ENCODE peak calls at places on chromosomes 5 and 9, in eight cellular contexts. One of them, this sample, is unnamed.

GRCh38 chr5:141234109-141234508 is 11.0 kb downstream of the PCDHB14 start:
- DNase-seq in fibroblast of lung: peak
- DNase-seq in lung: no peak
- DNase-seq in GM12878: no peak
- DNase-seq in CD4-positive, CD25-positive, alpha-beta regulatory T cell: no peak
- DNase-seq in effector memory CD4-positive, alpha-beta T cell: no peak
- DNase-seq in aorta: no peak
- DNase-seq in substantia nigra: no peak
- DNase-seq in this sample: no peak

GRCh38 chr9:26955222-26955903 is 849 bp upstream of the IFT74 start:
- DNase-seq in fibroblast of lung: peak
- DNase-seq in lung: no peak
- DNase-seq in GM12878: no peak
- DNase-seq in CD4-positive, CD25-positive, alpha-beta regulatory T cell: no peak
- DNase-seq in effector memory CD4-positive, alpha-beta T cell: no peak
- DNase-seq in aorta: no peak
- DNase-seq in substantia nigra: peak
- DNase-seq in this sample: no peak

GRCh38 chr5:120252839-120253238 is 211.3 kb upstream of the PRR16 start:
- DNase-seq in fibroblast of lung: peak
- DNase-seq in lung: no peak
- DNase-seq in GM12878: no peak
- DNase-seq in CD4-positive, CD25-positive, alpha-beta regulatory T cell: no peak
- DNase-seq in effector memory CD4-positive, alpha-beta T cell: no peak
- DNase-seq in aorta: no peak
- DNase-seq in substantia nigra: no peak
- DNase-seq in this sample: no peak

GRCh38 chr5:40570408-40571129 is 109.1 kb upstream of the PTGER4 start:
- DNase-seq in fibroblast of lung: peak
- DNase-seq in lung: no peak
- DNase-seq in GM12878: peak
- DNase-seq in CD4-positive, CD25-positive, alpha-beta regulatory T cell: no peak
- DNase-seq in effector memory CD4-positive, alpha-beta T cell: no peak
- DNase-seq in aorta: no peak
- DNase-seq in substantia nigra: no peak
- DNase-seq in this sample: no peak

GRCh38 chr9:128250839-128251558 is 24.8 kb downstream of the GOLGA2 start:
- DNase-seq in fibroblast of lung: no peak
- DNase-seq in lung: no peak
- DNase-seq in GM12878: no peak
- DNase-seq in CD4-positive, CD25-positive, alpha-beta regulatory T cell: no peak
- DNase-seq in effector memory CD4-positive, alpha-beta T cell: no peak
- DNase-seq in aorta: no peak
- DNase-seq in substantia nigra: no peak
- DNase-seq in this sample: no peak

GRCh38 chr9:94084314-94084713 is at the start of gene PTPDC1:
- DNase-seq in fibroblast of lung: peak
- DNase-seq in lung: no peak
- DNase-seq in GM12878: no peak
- DNase-seq in CD4-positive, CD25-positive, alpha-beta regulatory T cell: no peak
- DNase-seq in effector memory CD4-positive, alpha-beta T cell: no peak
- DNase-seq in aorta: no peak
- DNase-seq in substantia nigra: peak
- DNase-seq in this sample: no peak

GRCh38 chr5:139393497-139394122 is 1.3 kb downstream of the PROB1 start:
- DNase-seq in fibroblast of lung: no peak
- DNase-seq in lung: no peak
- DNase-seq in GM12878: no peak
- DNase-seq in CD4-positive, CD25-positive, alpha-beta regulatory T cell: no peak
- DNase-seq in effector memory CD4-positive, alpha-beta T cell: no peak
- DNase-seq in aorta: peak
- DNase-seq in substantia nigra: no peak
- DNase-seq in this sample: no peak

GRCh38 chr5:93078082-93079038 is 502.7 kb downstream of the NR2F1-AS1 start:
- DNase-seq in fibroblast of lung: peak
- DNase-seq in lung: peak
- DNase-seq in GM12878: peak
- DNase-seq in CD4-positive, CD25-positive, alpha-beta regulatory T cell: no peak
- DNase-seq in effector memory CD4-positive, alpha-beta T cell: no peak
- DNase-seq in aorta: peak
- DNase-seq in substantia nigra: peak
- DNase-seq in this sample: peak

GRCh38 chr5:42993516-42994284 is 46.4 kb downstream of the ANXA2R start:
- DNase-seq in fibroblast of lung: peak
- DNase-seq in lung: no peak
- DNase-seq in GM12878: no peak
- DNase-seq in CD4-positive, CD25-positive, alpha-beta regulatory T cell: peak
- DNase-seq in effector memory CD4-positive, alpha-beta T cell: peak
- DNase-seq in aorta: peak
- DNase-seq in substantia nigra: no peak
- DNase-seq in this sample: no peak

GRCh38 chr9:96242829-96243228 is 59.1 kb downstream of the HSD17B3 start:
- DNase-seq in fibroblast of lung: no peak
- DNase-seq in lung: no peak
- DNase-seq in GM12878: no peak
- DNase-seq in CD4-positive, CD25-positive, alpha-beta regulatory T cell: no peak
- DNase-seq in effector memory CD4-positive, alpha-beta T cell: no peak
- DNase-seq in aorta: no peak
- DNase-seq in substantia nigra: no peak
- DNase-seq in this sample: no peak

GRCh38 chr9:93060746-93061259 is 2.3 kb downstream of the SUSD3 start:
- DNase-seq in fibroblast of lung: peak
- DNase-seq in lung: no peak
- DNase-seq in GM12878: peak
- DNase-seq in CD4-positive, CD25-positive, alpha-beta regulatory T cell: no peak
- DNase-seq in effector memory CD4-positive, alpha-beta T cell: no peak
- DNase-seq in aorta: no peak
- DNase-seq in substantia nigra: no peak
- DNase-seq in this sample: no peak

GRCh38 chr5:159838551-159839222 is 77.6 kb upstream of the ADRA1B start:
- DNase-seq in fibroblast of lung: peak
- DNase-seq in lung: no peak
- DNase-seq in GM12878: no peak
- DNase-seq in CD4-positive, CD25-positive, alpha-beta regulatory T cell: no peak
- DNase-seq in effector memory CD4-positive, alpha-beta T cell: no peak
- DNase-seq in aorta: no peak
- DNase-seq in substantia nigra: no peak
- DNase-seq in this sample: peak

GRCh38 chr9:116102596-116102995 is 51.0 kb upstream of the PAPPA start:
- DNase-seq in fibroblast of lung: no peak
- DNase-seq in lung: no peak
- DNase-seq in GM12878: no peak
- DNase-seq in CD4-positive, CD25-positive, alpha-beta regulatory T cell: no peak
- DNase-seq in effector memory CD4-positive, alpha-beta T cell: no peak
- DNase-seq in aorta: no peak
- DNase-seq in substantia nigra: no peak
- DNase-seq in this sample: no peak

GRCh38 chr5:64165500-64166200 is at the start of gene RNF180:
- DNase-seq in fibroblast of lung: peak
- DNase-seq in lung: peak
- DNase-seq in GM12878: no peak
- DNase-seq in CD4-positive, CD25-positive, alpha-beta regulatory T cell: no peak
- DNase-seq in effector memory CD4-positive, alpha-beta T cell: no peak
- DNase-seq in aorta: peak
- DNase-seq in substantia nigra: peak
- DNase-seq in this sample: no peak

GRCh38 chr9:131720330-131720729 is 19.5 kb downstream of the RAPGEF1 start:
- DNase-seq in fibroblast of lung: no peak
- DNase-seq in lung: no peak
- DNase-seq in GM12878: no peak
- DNase-seq in CD4-positive, CD25-positive, alpha-beta regulatory T cell: peak
- DNase-seq in effector memory CD4-positive, alpha-beta T cell: no peak
- DNase-seq in aorta: no peak
- DNase-seq in substantia nigra: no peak
- DNase-seq in this sample: no peak

GRCh38 chr9:85202596-85202995 is 533.1 kb downstream of the NTRK2 start:
- DNase-seq in fibroblast of lung: no peak
- DNase-seq in lung: no peak
- DNase-seq in GM12878: no peak
- DNase-seq in CD4-positive, CD25-positive, alpha-beta regulatory T cell: no peak
- DNase-seq in effector memory CD4-positive, alpha-beta T cell: no peak
- DNase-seq in aorta: no peak
- DNase-seq in substantia nigra: peak
- DNase-seq in this sample: no peak

GRCh38 chr5:145906401-145906800 is 30.0 kb upstream of the SH3RF2 start:
- DNase-seq in fibroblast of lung: no peak
- DNase-seq in lung: no peak
- DNase-seq in GM12878: no peak
- DNase-seq in CD4-positive, CD25-positive, alpha-beta regulatory T cell: no peak
- DNase-seq in effector memory CD4-positive, alpha-beta T cell: no peak
- DNase-seq in aorta: no peak
- DNase-seq in substantia nigra: no peak
- DNase-seq in this sample: no peak

GRCh38 chr9:72012642-72013041 is 47.8 kb downstream of the C9orf57 start:
- DNase-seq in fibroblast of lung: no peak
- DNase-seq in lung: no peak
- DNase-seq in GM12878: no peak
- DNase-seq in CD4-positive, CD25-positive, alpha-beta regulatory T cell: no peak
- DNase-seq in effector memory CD4-positive, alpha-beta T cell: no peak
- DNase-seq in aorta: no peak
- DNase-seq in substantia nigra: no peak
- DNase-seq in this sample: no peak

GRCh38 chr9:97573482-97574073 is 59.6 kb downstream of the TSTD2 start:
- DNase-seq in fibroblast of lung: no peak
- DNase-seq in lung: no peak
- DNase-seq in GM12878: no peak
- DNase-seq in CD4-positive, CD25-positive, alpha-beta regulatory T cell: no peak
- DNase-seq in effector memory CD4-positive, alpha-beta T cell: no peak
- DNase-seq in aorta: no peak
- DNase-seq in substantia nigra: no peak
- DNase-seq in this sample: no peak

GRCh38 chr5:169052207-169052606 is 248.7 kb downstream of the SLIT3 start:
- DNase-seq in fibroblast of lung: no peak
- DNase-seq in lung: no peak
- DNase-seq in GM12878: no peak
- DNase-seq in CD4-positive, CD25-positive, alpha-beta regulatory T cell: no peak
- DNase-seq in effector memory CD4-positive, alpha-beta T cell: no peak
- DNase-seq in aorta: no peak
- DNase-seq in substantia nigra: no peak
- DNase-seq in this sample: no peak

GRCh38 chr5:36790847-36791246 is 85.7 kb upstream of the NIPBL start:
- DNase-seq in fibroblast of lung: peak
- DNase-seq in lung: no peak
- DNase-seq in GM12878: no peak
- DNase-seq in CD4-positive, CD25-positive, alpha-beta regulatory T cell: no peak
- DNase-seq in effector memory CD4-positive, alpha-beta T cell: no peak
- DNase-seq in aorta: no peak
- DNase-seq in substantia nigra: no peak
- DNase-seq in this sample: peak

GRCh38 chr5:87300744-87301143 is 33.1 kb downstream of the RASA1 start:
- DNase-seq in fibroblast of lung: peak
- DNase-seq in lung: no peak
- DNase-seq in GM12878: no peak
- DNase-seq in CD4-positive, CD25-positive, alpha-beta regulatory T cell: no peak
- DNase-seq in effector memory CD4-positive, alpha-beta T cell: no peak
- DNase-seq in aorta: peak
- DNase-seq in substantia nigra: no peak
- DNase-seq in this sample: peak

GRCh38 chr5:149486726-149487635 is 64.3 kb downstream of the CSNK1A1 start:
- DNase-seq in fibroblast of lung: peak
- DNase-seq in lung: no peak
- DNase-seq in GM12878: no peak
- DNase-seq in CD4-positive, CD25-positive, alpha-beta regulatory T cell: no peak
- DNase-seq in effector memory CD4-positive, alpha-beta T cell: no peak
- DNase-seq in aorta: no peak
- DNase-seq in substantia nigra: no peak
- DNase-seq in this sample: no peak

GRCh38 chr5:132436936-132437335 is 53.6 kb downstream of the IRF1 start:
- DNase-seq in fibroblast of lung: no peak
- DNase-seq in lung: no peak
- DNase-seq in GM12878: no peak
- DNase-seq in CD4-positive, CD25-positive, alpha-beta regulatory T cell: no peak
- DNase-seq in effector memory CD4-positive, alpha-beta T cell: no peak
- DNase-seq in aorta: no peak
- DNase-seq in substantia nigra: no peak
- DNase-seq in this sample: no peak
- H3K27ac ChIP-seq in fibroblast of lung: peak
- H3K27ac ChIP-seq in lung: peak
- H3K27ac ChIP-seq in GM12878: peak
- H3K27ac ChIP-seq in CD4-positive, CD25-positive, alpha-beta regulatory T cell: peak
- H3K27ac ChIP-seq in effector memory CD4-positive, alpha-beta T cell: no peak
- H3K27ac ChIP-seq in aorta: no peak
- H3K27ac ChIP-seq in substantia nigra: no peak
- H3K27ac ChIP-seq in this sample: no peak

DNA sequence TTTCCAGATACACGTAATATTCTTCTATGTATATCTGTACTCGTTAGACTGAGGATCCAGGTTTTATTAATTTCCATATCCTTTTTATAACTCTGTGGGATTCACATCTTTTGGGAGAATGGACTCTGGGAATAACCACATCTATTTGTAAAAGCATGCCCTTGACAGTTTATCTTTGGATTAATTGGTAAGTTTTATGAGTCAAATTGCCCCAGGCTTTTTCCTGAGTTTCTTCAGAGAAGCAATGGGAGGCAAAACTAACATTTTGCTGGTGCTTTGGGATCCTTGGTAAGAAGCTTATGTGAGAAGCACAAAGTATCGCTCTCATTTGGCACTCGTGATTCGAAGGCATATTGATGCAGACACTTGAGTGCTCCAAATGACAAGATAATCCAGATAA is 324.6 kb downstream of the TLE4 start:
- DNase-seq in fibroblast of lung: no peak
- DNase-seq in lung: no peak
- DNase-seq in GM12878: no peak
- DNase-seq in CD4-positive, CD25-positive, alpha-beta regulatory T cell: no peak
- DNase-seq in effector memory CD4-positive, alpha-beta T cell: no peak
- DNase-seq in aorta: no peak
- DNase-seq in substantia nigra: no peak
- DNase-seq in this sample: no peak
- H3K27ac ChIP-seq in fibroblast of lung: no peak
- H3K27ac ChIP-seq in lung: no peak
- H3K27ac ChIP-seq in GM12878: no peak
- H3K27ac ChIP-seq in CD4-positive, CD25-positive, alpha-beta regulatory T cell: no peak
- H3K27ac ChIP-seq in effector memory CD4-positive, alpha-beta T cell: no peak
- H3K27ac ChIP-seq in aorta: no peak
- H3K27ac ChIP-seq in substantia nigra: no peak
- H3K27ac ChIP-seq in this sample: no peak

GRCh38 chr5:124309241-124309977 is 437.0 kb downstream of the ZNF608 start:
- DNase-seq in fibroblast of lung: no peak
- DNase-seq in lung: no peak
- DNase-seq in GM12878: no peak
- DNase-seq in CD4-positive, CD25-positive, alpha-beta regulatory T cell: no peak
- DNase-seq in effector memory CD4-positive, alpha-beta T cell: no peak
- DNase-seq in aorta: no peak
- DNase-seq in substantia nigra: no peak
- DNase-seq in this sample: no peak
- H3K27ac ChIP-seq in fibroblast of lung: no peak
- H3K27ac ChIP-seq in lung: peak
- H3K27ac ChIP-seq in GM12878: no peak
- H3K27ac ChIP-seq in CD4-positive, CD25-positive, alpha-beta regulatory T cell: no peak
- H3K27ac ChIP-seq in effector memory CD4-positive, alpha-beta T cell: no peak
- H3K27ac ChIP-seq in aorta: no peak
- H3K27ac ChIP-seq in substantia nigra: no peak
- H3K27ac ChIP-seq in this sample: no peak

DNA sequence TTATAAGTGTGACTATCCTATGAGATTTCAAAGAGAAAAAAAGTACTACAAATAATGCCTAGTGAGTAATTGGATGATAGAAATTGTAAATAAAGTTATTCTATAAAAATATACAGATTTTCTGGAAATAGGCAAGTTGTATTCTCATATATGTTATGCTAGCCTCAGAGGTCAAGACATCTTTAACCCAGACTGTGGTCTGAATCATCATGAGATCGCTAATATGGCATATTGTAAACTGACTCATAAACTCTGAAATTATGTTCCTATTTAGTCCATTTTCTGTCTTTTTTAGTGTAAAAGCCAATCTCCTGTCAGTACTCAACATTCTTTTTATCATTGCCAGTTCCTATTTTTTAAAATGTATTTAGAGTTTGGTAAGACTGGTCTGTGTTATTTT is 14.2 kb downstream of the LOX start:
- DNase-seq in fibroblast of lung: peak
- DNase-seq in lung: no peak
- DNase-seq in GM12878: no peak
- DNase-seq in CD4-positive, CD25-positive, alpha-beta regulatory T cell: no peak
- DNase-seq in effector memory CD4-positive, alpha-beta T cell: no peak
- DNase-seq in aorta: no peak
- DNase-seq in substantia nigra: no peak
- DNase-seq in this sample: no peak
- H3K27ac ChIP-seq in fibroblast of lung: no peak
- H3K27ac ChIP-seq in lung: no peak
- H3K27ac ChIP-seq in GM12878: no peak
- H3K27ac ChIP-seq in CD4-positive, CD25-positive, alpha-beta regulatory T cell: no peak
- H3K27ac ChIP-seq in effector memory CD4-positive, alpha-beta T cell: no peak
- H3K27ac ChIP-seq in aorta: no peak
- H3K27ac ChIP-seq in substantia nigra: no peak
- H3K27ac ChIP-seq in this sample: no peak